ENCODE peak calls at places on chromosomes 5 and 9, in four cellular contexts. E, S, M and Q are unnamed samples.
A peak's percentile ranks its signal among the peaks of the same experiment; 100 is the strongest.

GRCh38 chr9:27437652-27438373 is 86.3 kb upstream of the IFNK start:
- DNase-seq in E (no peak), M (no peak), S (no peak), Q (no peak)

GRCh38 chr9:89731262-89731980 is 126.6 kb downstream of the GADD45G start:
- DNase-seq in E (peak; percentile 62), M (no peak), S (no peak), Q (no peak)

GRCh38 chr9:12539602-12540001 is 153.6 kb upstream of the TYRP1 start:
- DNase-seq in M (no peak), S (no peak), E (no peak), Q (no peak)

GRCh38 chr5:117732264-117732663 is 1157.6 kb upstream of the SEMA6A start:
- DNase-seq in S (no peak), M (no peak), E (no peak), Q (no peak)

GRCh38 chr5:175595905-175596304 is 62.0 kb upstream of the HRH2 start:
- DNase-seq in M (no peak), E (no peak), S (no peak), Q (no peak)

GRCh38 chr9:70581214-70581966 is 166.9 kb upstream of the KLF9 start:
- DNase-seq in E (no peak), M (no peak), S (no peak), Q (no peak)

GRCh38 chr5:113338628-113339027 is 96.2 kb downstream of the TSSK1B start:
- DNase-seq in S (no peak), E (no peak), M (peak; percentile 44), Q (no peak)

GRCh38 chr9:92463989-92464388 is 18.3 kb downstream of the ASPN start:
- DNase-seq in E (no peak), M (peak; percentile 98), S (no peak), Q (no peak)

GRCh38 chr9:72952394-72952720 is 496 bp downstream of the ALDH1A1 start:
- DNase-seq in E (no peak), S (no peak), M (no peak), Q (no peak)

GRCh38 chr9:134066923-134067851 is 639 bp downstream of the BRD3 start:
- DNase-seq in M (peak; percentile 31), E (no peak), S (peak; percentile 38), Q (no peak)

GRCh38 chr5:73120222-73121108 is at the start of gene TMEM171:
- DNase-seq in S (no peak), M (peak; percentile 48), E (no peak), Q (no peak)

GRCh38 chr9:25704800-25705199 is 26.6 kb upstream of the TUSC1 start:
- DNase-seq in S (no peak), E (no peak), M (no peak), Q (no peak)

GRCh38 chr9:113511856-113512761 is 48.6 kb downstream of the RGS3 start:
- DNase-seq in S (no peak), E (peak; percentile 91), M (peak; percentile 53), Q (peak; percentile 67)

GRCh38 chr5:77360381-77360780 is 131.7 kb downstream of the WDR41 start:
- DNase-seq in S (no peak), M (no peak), E (no peak), Q (no peak)

GRCh38 chr5:59559323-59559722 is 334.2 kb downstream of the PDE4D start:
- DNase-seq in E (no peak), M (no peak), S (no peak), Q (no peak)

GRCh38 chr5:130836729-130837660 is 328.1 kb downstream of the HINT1 start:
- DNase-seq in S (no peak), M (no peak), E (no peak), Q (no peak)

GRCh38 chr9:994005-994404 is 17.6 kb downstream of the DMRT3 start:
- DNase-seq in M (no peak), E (no peak), S (no peak), Q (no peak)